ENCODE peak calls at places on chromosome 3, in six cellular contexts. F is hypothalamus, P is T-helper 1 cell, H is Caco-2, C is dorsolateral prefrontal cortex, Z is substantia nigra. G is an unnamed sample.

GRCh38 chr3:72071624-72072023 is 286.7 kb upstream of the PROK2 start:
- DNase-seq in F (no peak), P (no peak), H (no peak), Z (no peak), C (no peak), G (no peak)

GRCh38 chr3:69122398-69122797 is at the start of gene LMOD3:
- DNase-seq in Z (no peak), P (no peak), C (no peak), H (no peak), F (no peak), G (no peak)

GRCh38 chr3:15783361-15783969 is 14.3 kb downstream of the ANKRD28 start:
- DNase-seq in F (no peak), C (no peak), H (no peak), Z (no peak), P (no peak), G (no peak)

GRCh38 chr3:105780114-105780513 is 88.7 kb downstream of the CBLB start:
- DNase-seq in F (no peak), H (no peak), Z (no peak), C (no peak), P (no peak), G (no peak)

GRCh38 chr3:58585005-58585786 is 8.0 kb upstream of the FAM107A start:
- DNase-seq in Z (peak; percentile 43), P (peak; percentile 67), F (peak; percentile 87), C (peak; percentile 88), H (peak; percentile 75), G (no peak)

GRCh38 chr3:108004647-108005046 is 86.2 kb downstream of the CD47 start:
- DNase-seq in C (no peak), Z (no peak), F (no peak), H (no peak), P (no peak), G (no peak)

GRCh38 chr3:87260270-87260669 is 16.1 kb downstream of the POU1F1 start:
- DNase-seq in C (no peak), F (peak; percentile 9), P (peak; percentile 36), Z (no peak), H (peak; percentile 42), G (peak; percentile 10)

GRCh38 chr3:117439812-117440211 is 730.2 kb downstream of the TUSC7 start:
- DNase-seq in Z (no peak), F (peak; percentile 11), C (no peak), P (no peak), H (no peak), G (no peak)

GRCh38 chr3:115698851-115699535 is 75.7 kb downstream of the GAP43 start:
- DNase-seq in C (peak; percentile 56), Z (no peak), F (peak; percentile 4), P (no peak), H (no peak), G (no peak)

GRCh38 chr3:157532529-157533297 is 29.5 kb upstream of the VEPH1 start:
- DNase-seq in P (peak; percentile 23), H (no peak), Z (peak; percentile 5), C (no peak), F (peak; percentile 20), G (peak; percentile 57)

GRCh38 chr3:183224581-183224980 is 28.5 kb upstream of the B3GNT5 start:
- DNase-seq in F (no peak), C (no peak), H (no peak), P (peak; percentile 68), Z (no peak), G (no peak)

GRCh38 chr3:4816306-4816705 is 162.9 kb upstream of the BHLHE40 start:
- DNase-seq in Z (no peak), F (no peak), P (no peak), C (no peak), H (no peak), G (no peak)

GRCh38 chr3:10352146-10352911 is 31.4 kb upstream of the SEC13 start:
- DNase-seq in Z (no peak), C (peak; percentile 30), F (no peak), H (no peak), P (no peak), G (peak; percentile 93)

GRCh38 chr3:45612918-45613602 is 18.5 kb downstream of the LIMD1 start:
- DNase-seq in C (no peak), H (no peak), P (no peak), Z (no peak), F (no peak), G (no peak)

GRCh38 chr3:140505256-140505655 is 172.6 kb upstream of the TRIM42 start:
- DNase-seq in Z (no peak), C (no peak), P (no peak), F (peak; percentile 4), H (no peak), G (no peak)

GRCh38 chr3:30934208-30934550 is 39.7 kb upstream of the GADL1 start:
- DNase-seq in F (no peak), C (no peak), P (peak; percentile 29), H (peak; percentile 44), Z (no peak), G (no peak)

GRCh38 chr3:127738192-127738840 is 65.6 kb downstream of the ABTB1 start:
- DNase-seq in C (no peak), F (no peak), P (no peak), Z (no peak), H (no peak), G (no peak)

GRCh38 chr3:110495201-110495927 is 576.3 kb upstream of the NECTIN3 start:
- DNase-seq in Z (no peak), F (no peak), P (no peak), C (no peak), H (no peak), G (no peak)

GRCh38 chr3:177538743-177539730 is 341.8 kb upstream of the TBL1XR1 start:
- DNase-seq in C (no peak), F (no peak), H (no peak), Z (no peak), P (peak; percentile 74), G (no peak)

GRCh38 chr3:133157716-133158115 is 119.5 kb downstream of the TMEM108 start:
- DNase-seq in H (no peak), P (no peak), Z (no peak), F (no peak), C (no peak), G (no peak)

GRCh38 chr3:31468433-31468832 is 64.3 kb upstream of the STT3B start:
- DNase-seq in C (no peak), Z (no peak), P (no peak), F (no peak), H (no peak), G (no peak)

GRCh38 chr3:167113466-167113865 is 266.6 kb downstream of the ZBBX start:
- DNase-seq in P (no peak), Z (no peak), H (no peak), F (no peak), C (no peak), G (no peak)

GRCh38 chr3:45509038-45509767 is 85.3 kb upstream of the LIMD1 start:
- DNase-seq in C (peak; percentile 48), H (no peak), F (peak; percentile 67), Z (peak; percentile 12), P (peak; percentile 27), G (peak; percentile 86)

GRCh38 chr3:60445416-60445815 is 805.8 kb downstream of the FHIT start:
- DNase-seq in H (no peak), Z (no peak), C (no peak), P (no peak), F (no peak), G (no peak)

GRCh38 chr3:197027151-197027895 is 2.3 kb downstream of the MELTF start:
- DNase-seq in P (no peak), C (no peak), H (peak; percentile 22), F (no peak), Z (no peak), G (no peak)

GRCh38 chr3:144018776-144019175 is 47.2 kb downstream of the DIPK2A start:
- DNase-seq in C (no peak), Z (no peak), F (no peak), H (no peak), P (no peak), G (peak; percentile 21)

GRCh38 chr3:131008326-131008725 is 18.3 kb downstream of the ASTE1 start:
- DNase-seq in F (no peak), P (no peak), Z (no peak), C (no peak), H (no peak), G (no peak)

GRCh38 chr3:9422712-9423424 is 25.5 kb downstream of the SETD5 start:
- DNase-seq in H (peak; percentile 83), Z (peak; percentile 56), C (peak; percentile 75), F (peak; percentile 85), P (peak; percentile 42), G (peak; percentile 87)

GRCh38 chr3:184651945-184652344 is 59.9 kb downstream of the MAGEF1 start:
- DNase-seq in F (no peak), Z (no peak), P (no peak), H (no peak), C (no peak), G (no peak)